ENCODE peak calls at places on chromosomes 11 and 22, in six cellular contexts. X is A549, W is endothelial cell of umbilical vein, G is K562, H is HepG2, C is GM12878. L is an unnamed sample.

GRCh38 chr11:71499125-71499524 is 27.9 kb upstream of the KRTAP5-7 start:
- DNase-seq in W (no peak), C (no peak), H (no peak), G (no peak), X (no peak), L (peak)

GRCh38 chr11:82631722-82632630 is 101.7 kb downstream of the FAM181B start:
- DNase-seq in X (no peak), H (no peak), C (peak), W (no peak), G (no peak), L (no peak)

GRCh38 chr11:125925247-125925740 is 20.6 kb upstream of the VSIG10L2 start:
- DNase-seq in G (no peak), C (no peak), X (no peak), H (peak), W (peak), L (no peak)

GRCh38 chr11:122242731-122243130 is 126.7 kb upstream of the BLID start:
- DNase-seq in G (no peak), C (no peak), H (no peak), W (peak), X (no peak), L (no peak)

GRCh38 chr11:118915941-118916841 is 9.5 kb downstream of the BCL9L start:
- DNase-seq in H (no peak), C (no peak), W (no peak), X (no peak), G (no peak), L (no peak)

GRCh38 chr11:3109434-3109833 is 52.2 kb upstream of the CARS1 start:
- DNase-seq in X (no peak), C (no peak), W (no peak), G (no peak), H (no peak), L (no peak)

GRCh38 chr11:126354631-126355323 is 709 bp upstream of the ST3GAL4 start:
- DNase-seq in G (peak), W (peak), C (no peak), X (no peak), H (no peak), L (peak)

GRCh38 chr11:75577198-75577597 is 15.1 kb downstream of the SERPINH1 start:
- DNase-seq in X (peak), C (no peak), W (no peak), H (no peak), G (peak), L (peak)

GRCh38 chr11:68113986-68114385 is 7.2 kb downstream of the CHKA start:
- DNase-seq in W (peak), G (no peak), X (no peak), H (no peak), C (no peak), L (no peak)

GRCh38 chr11:75597636-75598035 is 35.6 kb downstream of the SERPINH1 start:
- DNase-seq in W (peak), C (no peak), X (peak), G (peak), H (peak), L (peak)

GRCh38 chr11:30346068-30346688 is 23.3 kb downstream of the ARL14EP start:
- DNase-seq in W (peak), C (no peak), X (peak), H (peak), G (peak), L (peak)

GRCh38 chr22:47197735-47198500 is 435.5 kb downstream of the TBC1D22A start:
- DNase-seq in C (no peak), W (no peak), H (no peak), G (no peak), X (no peak), L (no peak)

GRCh38 chr22:27573992-27574391 is 227.6 kb downstream of the MN1 start:
- DNase-seq in C (no peak), W (no peak), H (no peak), X (no peak), G (no peak), L (peak)

GRCh38 chr11:1881442-1882264 is 10.0 kb downstream of the PRR33 start:
- DNase-seq in W (no peak), X (no peak), C (no peak), G (no peak), H (no peak), L (peak)

GRCh38 chr11:77208535-77208934 is 80.5 kb downstream of the MYO7A start:
- DNase-seq in H (no peak), W (no peak), X (no peak), C (no peak), G (no peak), L (no peak)

GRCh38 chr11:11988099-11988651 is 20.3 kb downstream of the DKK3 start:
- DNase-seq in C (no peak), X (no peak), G (no peak), W (peak), H (no peak), L (no peak)

GRCh38 chr11:102469196-102469821 is 16.7 kb upstream of the TMEM123 start:
- DNase-seq in X (no peak), W (peak), H (no peak), C (no peak), G (no peak), L (no peak)

GRCh38 chr11:1531418-1531817 is 40.7 kb downstream of the DUSP8 start:
- DNase-seq in H (no peak), W (no peak), X (no peak), C (no peak), G (no peak), L (no peak)

GRCh38 chr11:36574486-36574885 is 6.7 kb downstream of the RAG1 start:
- DNase-seq in H (no peak), C (no peak), X (no peak), W (no peak), G (no peak), L (no peak)

GRCh38 chr11:132685174-132685611 is 847.1 kb downstream of the OPCML start:
- DNase-seq in G (no peak), H (no peak), X (no peak), C (no peak), W (no peak), L (peak)

GRCh38 chr11:60950933-60951610 is 904 bp downstream of the SLC15A3 start:
- DNase-seq in X (no peak), H (no peak), W (no peak), G (no peak), C (no peak), L (no peak)

GRCh38 chr22:44378380-44378779 is 65.6 kb upstream of the SHISAL1 start:
- DNase-seq in X (no peak), G (no peak), W (no peak), H (no peak), C (no peak), L (no peak)

GRCh38 chr11:115578275-115578674 is 74.1 kb upstream of the CADM1 start:
- DNase-seq in W (no peak), X (no peak), C (no peak), G (no peak), H (no peak), L (no peak)

GRCh38 chr11:59106363-59107336 is at the start of gene FAM111B:
- DNase-seq in C (peak), H (peak), X (peak), W (peak), G (no peak), L (no peak)

GRCh38 chr11:5737091-5737490 is 843 bp downstream of the OR56B1 start:
- DNase-seq in G (no peak), H (no peak), C (no peak), X (no peak), W (no peak), L (no peak)

DNA sequence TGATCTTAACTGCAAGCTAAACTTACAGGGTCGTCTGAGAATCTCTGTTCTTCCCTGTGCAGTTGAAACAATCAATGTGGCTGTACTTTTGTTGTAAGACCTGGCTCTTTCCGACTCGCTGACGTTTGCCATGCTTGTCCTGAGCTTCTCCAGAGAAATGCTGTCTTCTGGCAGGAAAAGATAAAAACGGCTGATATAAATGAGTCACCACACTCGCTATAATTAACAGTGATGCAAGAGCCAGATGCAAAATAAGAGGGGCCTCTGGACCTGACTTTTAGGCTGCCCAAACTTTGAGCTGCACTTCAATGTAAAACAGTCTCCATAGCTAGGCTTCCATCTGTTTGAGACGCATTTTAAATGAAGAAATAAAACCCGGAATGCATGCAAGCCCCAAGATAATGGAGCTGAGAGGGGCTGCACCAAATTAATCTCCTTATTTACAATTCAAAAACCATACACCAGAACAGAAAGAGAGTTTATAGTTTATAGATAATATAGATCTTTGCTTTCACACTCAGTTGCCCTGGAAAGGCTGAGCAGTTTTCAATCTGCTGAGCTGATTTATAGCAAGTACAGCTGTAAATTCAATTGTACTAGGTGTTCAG is 48.5 kb downstream of the WT1 start:
- DNase-seq in X (no peak), C (no peak), H (no peak), W (peak), G (peak), L (peak)
- TF ChIP-seq MYC in X (no peak), C (no peak), H (no peak), W (no peak), G (no peak), L (no peak)

GRCh38 chr11:111878766-111879636 is at the start of the genes CFAP68 and FDXACB1:
- DNase-seq in G (peak), W (peak), X (peak), C (peak), H (peak), L (peak)
- TF ChIP-seq POLR2A in G (peak), W (peak), X (peak), C (peak), H (peak), L (peak)

GRCh38 chr11:45593992-45594391 is 71.4 kb downstream of the CHST1 start:
- DNase-seq in G (peak), H (no peak), W (no peak), X (no peak), C (no peak), L (peak)

GRCh38 chr11:45597116-45597515 is 68.3 kb downstream of the CHST1 start:
- DNase-seq in X (no peak), G (no peak), H (no peak), W (no peak), C (no peak), L (no peak)

GRCh38 chr11:45603930-45604682 is 61.3 kb downstream of the CHST1 start:
- DNase-seq in X (no peak), H (no peak), W (no peak), G (no peak), C (no peak), L (no peak)

GRCh38 chr11:45596571-45596970 is 68.9 kb downstream of the CHST1 start:
- DNase-seq in G (no peak), W (no peak), X (no peak), H (no peak), C (no peak), L (no peak)

DNA sequence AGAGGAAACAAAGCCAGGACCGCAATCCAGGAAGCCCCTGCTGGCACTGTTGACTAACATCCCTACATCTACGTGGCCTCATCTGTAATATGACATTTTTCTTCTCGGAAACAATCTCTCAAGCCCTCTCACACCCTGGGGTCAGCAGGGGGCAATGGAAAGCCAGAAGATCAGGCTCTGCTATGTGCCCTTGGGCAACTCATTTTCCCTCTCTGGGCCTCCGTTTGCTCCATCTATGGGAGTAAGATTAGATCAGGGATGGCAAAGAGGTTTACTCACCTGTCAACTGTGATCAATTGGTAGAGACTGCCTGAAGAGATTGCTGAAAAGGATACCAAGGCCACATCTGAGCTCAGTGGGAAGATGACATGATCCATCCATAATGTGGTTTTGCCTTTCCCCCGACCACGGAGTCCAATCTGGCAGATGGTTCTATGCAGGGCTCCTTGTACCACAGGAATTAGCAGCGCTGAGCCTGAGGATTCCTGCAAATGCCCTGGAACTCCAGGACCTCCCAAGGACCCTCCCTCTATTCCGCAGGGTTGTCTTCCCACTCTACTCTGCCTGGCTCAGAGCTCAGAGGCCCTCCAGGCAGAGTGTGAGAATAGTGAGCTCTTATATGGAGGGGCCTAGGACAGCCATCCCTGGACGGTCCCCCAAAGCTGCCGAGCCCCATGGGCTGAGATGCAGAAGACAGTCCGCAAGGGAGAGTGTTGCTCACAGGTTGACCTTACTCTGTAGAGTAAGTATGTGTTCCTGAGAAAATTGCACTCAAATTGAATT is 66.1 kb downstream of the CHST1 start:
- DNase-seq in H (no peak), C (no peak), W (no peak), G (no peak), X (no peak), L (no peak)
- TF ChIP-seq MYC in H (no peak), C (no peak), W (no peak), G (no peak), X (no peak), L (no peak)

DNA sequence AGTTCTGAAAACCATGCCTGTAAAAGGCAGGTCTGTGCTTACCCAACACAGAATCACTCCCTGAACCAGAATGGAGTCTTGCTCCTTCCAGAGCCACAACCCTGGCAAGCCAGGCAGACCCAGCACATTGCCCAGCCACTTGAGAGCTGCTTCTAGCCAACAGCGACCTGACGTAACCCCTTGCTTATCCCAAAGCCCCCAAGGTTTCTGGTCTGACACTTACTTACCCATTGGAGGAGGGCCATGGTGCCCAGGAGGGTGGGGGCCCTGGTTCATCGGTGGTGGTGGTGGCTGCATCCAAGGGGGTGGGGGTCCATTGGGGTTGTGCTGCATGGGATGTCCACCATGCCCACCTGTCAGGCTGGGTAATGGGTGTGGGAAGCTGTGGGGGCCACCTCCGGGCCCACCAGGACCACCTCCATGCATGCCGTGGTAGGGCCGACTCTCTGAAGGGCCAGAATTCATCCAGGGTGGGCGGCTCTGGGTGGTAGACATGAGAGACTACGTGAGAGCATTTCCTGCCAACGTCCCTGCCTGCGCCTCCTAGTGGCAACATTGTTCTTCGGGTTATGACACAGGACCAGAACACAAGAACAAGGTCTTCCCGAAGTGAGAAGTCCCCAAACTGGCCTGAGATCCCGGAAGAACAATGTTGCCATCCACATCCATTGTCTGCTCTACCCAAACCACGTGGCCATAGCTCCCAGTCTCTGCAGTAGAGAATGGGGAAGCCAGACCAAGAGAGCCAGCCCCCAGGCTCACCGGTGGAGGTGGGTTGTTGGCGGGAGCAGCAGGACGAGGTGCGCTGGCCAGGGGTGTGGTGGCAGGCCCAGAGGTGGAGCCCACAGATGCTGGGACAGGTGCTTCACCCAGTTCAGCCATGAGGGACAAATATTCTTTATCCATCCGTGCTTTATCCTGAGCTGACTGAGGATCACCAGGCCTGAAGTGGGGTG is 7.8 kb upstream of the PYGM start:
- DNase-seq in H (peak), C (no peak), G (no peak), W (peak), X (no peak), L (peak)
- TF ChIP-seq POLR2A in H (no peak), C (peak), G (peak), W (no peak), X (no peak), L (peak)

GRCh38 chr11:111358038-111359001 is 20.8 kb downstream of the POU2AF1 start:
- DNase-seq in W (no peak), X (no peak), G (no peak), H (no peak), C (no peak), L (no peak)
- TF ChIP-seq MYC in W (no peak), X (no peak), G (no peak), H (no peak), C (no peak), L (no peak)

L was measured in NB4.